ENCODE peak calls at places on chromosomes 2 and 18, in six cellular contexts. W is retinal pigment epithelial cell, A is breast epithelium, N is AG10803, R is OCI-LY7, Y is fibroblast of the aortic adventitia. Z is an unnamed sample.

GRCh38 chr18:63043516-63043915 is 276.1 kb downstream of the BCL2 start:
- DNase-seq in Y (peak; percentile 30), R (no peak), A (no peak), W (no peak), N (peak; percentile 46), Z (no peak)

GRCh38 chr2:156562136-156562535 is 126.0 kb downstream of the GPD2 start:
- DNase-seq in W (no peak), N (no peak), R (no peak), Y (no peak), A (no peak), Z (no peak)

GRCh38 chr2:47249427-47249826 is 94.3 kb upstream of the STPG4 start:
- DNase-seq in R (no peak), W (no peak), Y (no peak), N (peak; percentile 36), A (no peak), Z (no peak)

GRCh38 chr2:3959372-3959771 is 256.0 kb downstream of the DCDC2C start:
- DNase-seq in N (peak; percentile 10), Y (peak; percentile 11), R (peak; percentile 48), A (no peak), W (peak; percentile 2), Z (no peak)

GRCh38 chr2:44943693-44944101 is 2.2 kb downstream of the SIX3 start:
- DNase-seq in W (no peak), R (no peak), A (no peak), Y (no peak), N (no peak), Z (no peak)

GRCh38 chr2:119689218-119689617 is 10.2 kb downstream of the TMEM177 start:
- DNase-seq in A (no peak), R (no peak), W (no peak), N (no peak), Y (no peak), Z (no peak)

GRCh38 chr18:74895686-74896085 is 298.0 kb downstream of the ZNF407 start:
- DNase-seq in W (peak; percentile 33), A (no peak), N (peak; percentile 9), R (no peak), Y (peak; percentile 61), Z (no peak)

GRCh38 chr18:49100226-49100968 is 149.6 kb upstream of the SMAD7 start:
- DNase-seq in W (no peak), A (no peak), R (no peak), N (peak; percentile 25), Y (peak; percentile 18), Z (no peak)

GRCh38 chr2:20050104-20050711 is 1.2 kb downstream of the LAPTM4A start:
- DNase-seq in A (no peak), W (no peak), Y (peak; percentile 74), N (peak; percentile 65), R (peak; percentile 59), Z (peak; percentile 37)

GRCh38 chr2:240391111-240392051 is 44.1 kb upstream of the GPC1 start:
- DNase-seq in Y (no peak), A (peak; percentile 48), N (no peak), W (no peak), R (no peak), Z (no peak)

GRCh38 chr2:180709392-180710145 is 270.8 kb upstream of the UBE2E3 start:
- DNase-seq in A (no peak), R (no peak), Y (no peak), W (no peak), N (no peak), Z (no peak)

GRCh38 chr2:164784376-164784775 is 57.2 kb downstream of the COBLL1 start:
- DNase-seq in R (no peak), Y (peak; percentile 98), A (no peak), W (no peak), N (peak; percentile 86), Z (no peak)

GRCh38 chr2:224412064-224412921 is 10.4 kb upstream of the FAM124B start:
- DNase-seq in R (no peak), Y (peak; percentile 13), A (no peak), W (peak; percentile 61), N (peak; percentile 84), Z (no peak)

GRCh38 chr2:219912530-219912929 is 285.1 kb downstream of the SLC4A3 start:
- DNase-seq in W (no peak), R (no peak), Y (peak; percentile 65), A (no peak), N (peak; percentile 62), Z (no peak)

GRCh38 chr2:169768262-169768995 is 30.2 kb upstream of the SSB start:
- DNase-seq in Y (no peak), A (peak; percentile 55), N (no peak), R (no peak), W (no peak), Z (no peak)

GRCh38 chr18:37450434-37451133 is 115.0 kb downstream of the CELF4 start:
- DNase-seq in R (no peak), A (no peak), W (peak; percentile 22), N (peak; percentile 13), Y (no peak), Z (no peak)

GRCh38 chr2:234691226-234691600 is 194.3 kb upstream of the ARL4C start:
- DNase-seq in W (no peak), Y (no peak), N (no peak), R (no peak), A (no peak), Z (no peak)

GRCh38 chr2:174561283-174562275 is 36.0 kb downstream of the WIPF1 start:
- DNase-seq in W (no peak), Y (peak; percentile 92), R (no peak), A (no peak), N (peak; percentile 77), Z (no peak)

GRCh38 chr2:219498280-219499057 is at the start of gene GMPPA:
- DNase-seq in N (peak; percentile 99), Y (peak; percentile 99), A (peak; percentile 93), R (peak; percentile 97), W (peak; percentile 96), Z (peak; percentile 95)

GRCh38 chr2:239263937-239264837 is 136.6 kb downstream of the HDAC4 start:
- DNase-seq in W (no peak), R (peak; percentile 73), Y (peak; percentile 74), N (peak; percentile 52), A (peak; percentile 39), Z (no peak)

GRCh38 chr2:164873096-164873670 is 31.6 kb upstream of the COBLL1 start:
- DNase-seq in A (no peak), N (no peak), W (no peak), R (no peak), Y (no peak), Z (no peak)

GRCh38 chr2:165141601-165142000 is 62.2 kb downstream of the SCN3A start:
- DNase-seq in A (no peak), W (no peak), Y (peak; percentile 59), R (peak; percentile 24), N (no peak), Z (no peak)

GRCh38 chr2:38407111-38407682 is 30.1 kb upstream of the ATL2 start:
- DNase-seq in A (no peak), Y (no peak), R (peak; percentile 42), N (no peak), W (no peak), Z (no peak)

GRCh38 chr18:2570772-2571199 is 519 bp downstream of the METTL4 start:
- DNase-seq in R (peak; percentile 78), Y (peak; percentile 72), N (peak; percentile 67), A (peak; percentile 60), W (peak; percentile 39), Z (no peak)
- TF ChIP-seq CTCF in R (no peak), Y (peak; percentile 30), N (peak; percentile 28), A (peak; percentile 18), W (peak; percentile 8), Z (no peak)

DNA sequence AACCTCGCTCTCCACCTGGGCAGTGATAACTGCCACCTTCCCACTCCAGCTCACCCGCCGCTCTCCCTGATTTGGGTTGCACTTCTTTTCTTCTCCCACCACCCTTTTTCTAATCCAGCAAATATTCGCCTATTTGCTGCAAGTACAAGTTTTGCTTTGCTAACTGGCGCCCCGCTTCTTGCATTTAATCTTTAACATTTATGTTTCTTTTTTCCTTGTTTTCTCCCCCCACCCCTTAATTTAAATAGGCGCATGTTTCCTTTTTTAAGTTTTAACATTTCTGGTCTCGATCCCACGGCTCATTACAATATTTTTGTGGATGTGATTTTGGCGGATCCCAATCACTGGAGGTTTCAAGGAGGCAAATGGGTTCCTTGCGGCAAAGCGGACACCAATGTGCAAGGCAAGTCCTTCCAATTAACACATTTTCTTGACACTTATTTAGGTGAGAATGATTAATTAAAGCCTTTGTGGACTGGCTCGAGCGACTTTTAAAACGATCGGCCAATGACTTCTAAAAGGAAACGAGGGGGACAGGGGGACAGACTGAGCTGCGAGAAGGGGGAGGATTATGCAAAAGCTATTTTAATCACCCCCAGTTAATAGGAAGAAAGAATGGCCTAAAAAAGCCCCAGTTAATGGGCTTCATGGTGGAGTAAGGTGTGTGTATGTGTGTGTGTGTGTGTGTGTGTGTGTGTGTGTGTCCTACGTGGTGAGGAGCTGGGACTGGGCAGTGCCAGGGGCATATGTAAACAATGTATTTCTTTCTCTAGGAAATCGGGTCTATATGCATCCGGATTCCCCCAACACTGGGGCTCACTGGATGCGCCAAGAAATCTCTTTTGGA is 1.6 kb downstream of the TBR1 start:
- DNase-seq in Y (no peak), N (no peak), A (no peak), W (no peak), R (no peak), Z (no peak)
- H3K4me3 ChIP-seq in Y (no peak overlapping the region), N (no peak overlapping the region), A (no peak overlapping the region), W (no peak overlapping the region), R (no peak overlapping the region), Z (no peak overlapping the region)

GRCh38 chr2:189794308-189794707 is 10.1 kb downstream of the PMS1 start:
- DNase-seq in W (no peak), N (no peak), A (no peak), R (no peak), Y (no peak), Z (no peak)
- TF ChIP-seq CTCF in W (no peak), N (no peak), A (no peak), R (no peak), Y (no peak), Z (no peak)

GRCh38 chr2:10042301-10043161 is 819 bp upstream of the KLF11 start:
- DNase-seq in R (no peak), W (no peak), Y (peak; percentile 61), A (no peak), N (peak; percentile 65), Z (no peak)

GRCh38 chr2:10038123-10038522 is 5.2 kb upstream of the KLF11 start:
- DNase-seq in W (no peak), R (no peak), Y (no peak), N (no peak), A (no peak), Z (no peak)

GRCh38 chr2:10041711-10042110 is 1.6 kb upstream of the KLF11 start:
- DNase-seq in N (no peak), A (no peak), Y (no peak), R (no peak), W (no peak), Z (no peak)

GRCh38 chr2:10038716-10039115 is 4.6 kb upstream of the KLF11 start:
- DNase-seq in W (no peak), A (no peak), R (no peak), N (peak; percentile 15), Y (no peak), Z (no peak)

DNA sequence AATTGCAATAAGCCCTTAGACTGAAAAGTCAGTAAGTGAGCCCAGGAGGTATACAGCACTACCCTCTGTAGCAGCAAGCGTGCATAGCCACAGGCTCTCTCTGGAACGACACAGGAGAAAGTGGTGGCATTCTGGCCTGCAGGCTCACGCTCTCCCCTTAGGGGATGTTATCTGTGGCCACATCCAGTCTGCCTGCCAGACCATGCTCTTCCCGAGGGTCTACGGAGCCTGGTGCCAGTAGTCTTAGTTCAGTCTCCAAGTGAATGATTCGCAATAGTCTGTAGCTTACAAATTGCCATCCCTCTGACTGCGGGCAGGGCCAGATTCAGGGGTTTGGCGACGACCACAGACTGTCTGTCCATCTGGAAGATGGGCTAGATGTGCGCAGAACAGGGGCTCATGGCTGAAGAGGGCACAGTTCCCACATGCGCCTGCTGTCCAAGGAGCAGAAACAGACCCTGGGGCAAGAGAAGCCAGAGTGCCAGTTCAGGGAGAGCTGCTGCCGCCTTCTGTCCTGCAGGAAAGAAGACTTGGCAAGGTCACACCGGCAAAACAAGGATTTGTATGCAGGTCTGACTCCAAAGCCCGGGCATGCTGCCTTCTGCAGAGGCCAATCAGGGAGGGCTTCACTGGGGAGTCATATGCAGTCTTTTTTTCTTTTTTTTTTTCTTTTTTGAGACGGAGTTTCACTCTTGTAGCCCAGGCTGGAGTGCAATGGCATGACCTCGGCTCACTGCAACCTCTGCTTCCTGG is 3.5 kb upstream of the KLF11 start:
- DNase-seq in R (no peak), A (peak; percentile 74), Y (peak; percentile 46), N (peak; percentile 68), W (no peak), Z (no peak)
- H3K4me3 ChIP-seq in R (no peak overlapping the region), A (no peak overlapping the region), Y (no peak overlapping the region), N (no peak overlapping the region), W (no peak overlapping the region), Z (no peak overlapping the region)